ENCODE peak calls at places on chromosomes 12 and 14, in seven cellular contexts. One of them, this sample, is unnamed.
A peak's percentile ranks its signal among the peaks of the same experiment; 100 is the strongest.

GRCh38 chr12:27009926-27010325 is 4.3 kb downstream of the TM7SF3 start:
- DNase-seq in right cardiac atrium: no peak
- DNase-seq in stimulated activated CD4-positive, alpha-beta T cell treated with anti-CD3 and anti-CD28 coated beads, Interleukin-1b, Interleukin-23, amount 100 ng/mL, for 24 hours: no peak
- DNase-seq in NCI-H2081: no peak
- DNase-seq in A549: no peak
- DNase-seq in Ammon's horn: no peak
- DNase-seq in NCI-H1105 treated with DMSO at 0.1 percent for 48 hours: no peak
- DNase-seq in this sample: no peak

GRCh38 chr14:33835677-33836076 is 115.2 kb downstream of the EGLN3 start:
- DNase-seq in right cardiac atrium: no peak
- DNase-seq in NCI-H1105 treated with DMSO at 0.1 percent for 48 hours: no peak
- DNase-seq in NCI-H2081: no peak
- DNase-seq in A549: no peak
- DNase-seq in stimulated activated CD4-positive, alpha-beta T cell treated with anti-CD3 and anti-CD28 coated beads, Interleukin-1b, Interleukin-23, amount 100 ng/mL, for 24 hours: no peak
- DNase-seq in Ammon's horn: no peak
- DNase-seq in this sample: no peak

GRCh38 chr12:14157129-14157747 is 175.8 kb upstream of the GRIN2B start:
- DNase-seq in NCI-H2081: no peak
- DNase-seq in NCI-H1105 treated with DMSO at 0.1 percent for 48 hours: peak; percentile 32
- DNase-seq in right cardiac atrium: no peak
- DNase-seq in Ammon's horn: no peak
- DNase-seq in stimulated activated CD4-positive, alpha-beta T cell treated with anti-CD3 and anti-CD28 coated beads, Interleukin-1b, Interleukin-23, amount 100 ng/mL, for 24 hours: no peak
- DNase-seq in A549: no peak
- DNase-seq in this sample: no peak

GRCh38 chr12:91777268-91777997 is 368.2 kb downstream of the BTG1 start:
- DNase-seq in right cardiac atrium: no peak
- DNase-seq in stimulated activated CD4-positive, alpha-beta T cell treated with anti-CD3 and anti-CD28 coated beads, Interleukin-1b, Interleukin-23, amount 100 ng/mL, for 24 hours: no peak
- DNase-seq in Ammon's horn: no peak
- DNase-seq in NCI-H1105 treated with DMSO at 0.1 percent for 48 hours: no peak
- DNase-seq in NCI-H2081: no peak
- DNase-seq in A549: peak; percentile 68
- DNase-seq in this sample: no peak

GRCh38 chr12:131345521-131346436 is 365.1 kb upstream of the SFSWAP start:
- DNase-seq in right cardiac atrium: no peak
- DNase-seq in NCI-H1105 treated with DMSO at 0.1 percent for 48 hours: no peak
- DNase-seq in NCI-H2081: no peak
- DNase-seq in stimulated activated CD4-positive, alpha-beta T cell treated with anti-CD3 and anti-CD28 coated beads, Interleukin-1b, Interleukin-23, amount 100 ng/mL, for 24 hours: no peak
- DNase-seq in A549: no peak
- DNase-seq in Ammon's horn: no peak
- DNase-seq in this sample: no peak

GRCh38 chr12:80101126-80101525 is 1.8 kb downstream of the OTOGL start:
- DNase-seq in NCI-H2081: no peak
- DNase-seq in A549: no peak
- DNase-seq in right cardiac atrium: no peak
- DNase-seq in Ammon's horn: no peak
- DNase-seq in NCI-H1105 treated with DMSO at 0.1 percent for 48 hours: peak; percentile 47
- DNase-seq in stimulated activated CD4-positive, alpha-beta T cell treated with anti-CD3 and anti-CD28 coated beads, Interleukin-1b, Interleukin-23, amount 100 ng/mL, for 24 hours: no peak
- DNase-seq in this sample: no peak

GRCh38 chr12:92208613-92209121 is 63.0 kb upstream of the BTG1 start:
- DNase-seq in right cardiac atrium: no peak
- DNase-seq in NCI-H1105 treated with DMSO at 0.1 percent for 48 hours: no peak
- DNase-seq in stimulated activated CD4-positive, alpha-beta T cell treated with anti-CD3 and anti-CD28 coated beads, Interleukin-1b, Interleukin-23, amount 100 ng/mL, for 24 hours: no peak
- DNase-seq in A549: peak; percentile 70
- DNase-seq in Ammon's horn: peak; percentile 59
- DNase-seq in NCI-H2081: no peak
- DNase-seq in this sample: no peak

GRCh38 chr12:19482036-19482435 is 42.7 kb downstream of the AEBP2 start:
- DNase-seq in NCI-H2081: no peak
- DNase-seq in NCI-H1105 treated with DMSO at 0.1 percent for 48 hours: no peak
- DNase-seq in right cardiac atrium: no peak
- DNase-seq in A549: no peak
- DNase-seq in stimulated activated CD4-positive, alpha-beta T cell treated with anti-CD3 and anti-CD28 coated beads, Interleukin-1b, Interleukin-23, amount 100 ng/mL, for 24 hours: no peak
- DNase-seq in Ammon's horn: no peak
- DNase-seq in this sample: no peak

GRCh38 chr14:53399057-53399456 is 245.9 kb upstream of the DDHD1 start:
- DNase-seq in Ammon's horn: no peak
- DNase-seq in NCI-H1105 treated with DMSO at 0.1 percent for 48 hours: no peak
- DNase-seq in right cardiac atrium: no peak
- DNase-seq in A549: peak; percentile 24
- DNase-seq in NCI-H2081: no peak
- DNase-seq in stimulated activated CD4-positive, alpha-beta T cell treated with anti-CD3 and anti-CD28 coated beads, Interleukin-1b, Interleukin-23, amount 100 ng/mL, for 24 hours: no peak
- DNase-seq in this sample: no peak

GRCh38 chr14:103453791-103454190 is 68.6 kb downstream of the MARK3 start:
- DNase-seq in A549: no peak
- DNase-seq in stimulated activated CD4-positive, alpha-beta T cell treated with anti-CD3 and anti-CD28 coated beads, Interleukin-1b, Interleukin-23, amount 100 ng/mL, for 24 hours: no peak
- DNase-seq in Ammon's horn: no peak
- DNase-seq in right cardiac atrium: no peak
- DNase-seq in NCI-H1105 treated with DMSO at 0.1 percent for 48 hours: no peak
- DNase-seq in NCI-H2081: no peak
- DNase-seq in this sample: no peak

GRCh38 chr12:107590369-107591094 is 95.1 kb upstream of the PWP1 start:
- DNase-seq in stimulated activated CD4-positive, alpha-beta T cell treated with anti-CD3 and anti-CD28 coated beads, Interleukin-1b, Interleukin-23, amount 100 ng/mL, for 24 hours: no peak
- DNase-seq in A549: no peak
- DNase-seq in Ammon's horn: peak; percentile 42
- DNase-seq in NCI-H1105 treated with DMSO at 0.1 percent for 48 hours: no peak
- DNase-seq in NCI-H2081: no peak
- DNase-seq in right cardiac atrium: no peak
- DNase-seq in this sample: no peak

GRCh38 chr12:94795520-94795919 is 145.2 kb upstream of the TMCC3 start:
- DNase-seq in Ammon's horn: peak; percentile 17
- DNase-seq in right cardiac atrium: no peak
- DNase-seq in A549: peak; percentile 42
- DNase-seq in NCI-H2081: no peak
- DNase-seq in NCI-H1105 treated with DMSO at 0.1 percent for 48 hours: no peak
- DNase-seq in stimulated activated CD4-positive, alpha-beta T cell treated with anti-CD3 and anti-CD28 coated beads, Interleukin-1b, Interleukin-23, amount 100 ng/mL, for 24 hours: no peak
- DNase-seq in this sample: peak; percentile 7

GRCh38 chr12:117874842-117875434 is 93.9 kb downstream of the KSR2 start:
- DNase-seq in NCI-H2081: peak; percentile 43
- DNase-seq in Ammon's horn: peak; percentile 68
- DNase-seq in stimulated activated CD4-positive, alpha-beta T cell treated with anti-CD3 and anti-CD28 coated beads, Interleukin-1b, Interleukin-23, amount 100 ng/mL, for 24 hours: peak; percentile 68
- DNase-seq in NCI-H1105 treated with DMSO at 0.1 percent for 48 hours: peak; percentile 75
- DNase-seq in A549: peak; percentile 73
- DNase-seq in right cardiac atrium: peak; percentile 85
- DNase-seq in this sample: peak; percentile 17

GRCh38 chr12:89166525-89166934 is 185.8 kb downstream of the DUSP6 start:
- DNase-seq in NCI-H2081: no peak
- DNase-seq in Ammon's horn: no peak
- DNase-seq in A549: peak; percentile 36
- DNase-seq in stimulated activated CD4-positive, alpha-beta T cell treated with anti-CD3 and anti-CD28 coated beads, Interleukin-1b, Interleukin-23, amount 100 ng/mL, for 24 hours: no peak
- DNase-seq in NCI-H1105 treated with DMSO at 0.1 percent for 48 hours: no peak
- DNase-seq in right cardiac atrium: no peak
- DNase-seq in this sample: no peak

GRCh38 chr12:84822541-84822940 is 90.1 kb downstream of the SLC6A15 start:
- DNase-seq in stimulated activated CD4-positive, alpha-beta T cell treated with anti-CD3 and anti-CD28 coated beads, Interleukin-1b, Interleukin-23, amount 100 ng/mL, for 24 hours: no peak
- DNase-seq in A549: no peak
- DNase-seq in NCI-H1105 treated with DMSO at 0.1 percent for 48 hours: no peak
- DNase-seq in right cardiac atrium: no peak
- DNase-seq in Ammon's horn: no peak
- DNase-seq in NCI-H2081: no peak
- DNase-seq in this sample: no peak

GRCh38 chr12:15796493-15797141 is 7.4 kb upstream of the EPS8 start:
- DNase-seq in Ammon's horn: no peak
- DNase-seq in NCI-H2081: no peak
- DNase-seq in A549: peak; percentile 35
- DNase-seq in NCI-H1105 treated with DMSO at 0.1 percent for 48 hours: no peak
- DNase-seq in right cardiac atrium: no peak
- DNase-seq in stimulated activated CD4-positive, alpha-beta T cell treated with anti-CD3 and anti-CD28 coated beads, Interleukin-1b, Interleukin-23, amount 100 ng/mL, for 24 hours: no peak
- DNase-seq in this sample: no peak

GRCh38 chr14:31263485-31264133 is 56.0 kb upstream of the HECTD1 start:
- DNase-seq in stimulated activated CD4-positive, alpha-beta T cell treated with anti-CD3 and anti-CD28 coated beads, Interleukin-1b, Interleukin-23, amount 100 ng/mL, for 24 hours: no peak
- DNase-seq in Ammon's horn: peak; percentile 11
- DNase-seq in A549: peak; percentile 77
- DNase-seq in NCI-H1105 treated with DMSO at 0.1 percent for 48 hours: no peak
- DNase-seq in NCI-H2081: no peak
- DNase-seq in right cardiac atrium: no peak
- DNase-seq in this sample: no peak

GRCh38 chr12:117854339-117855012 is 114.3 kb downstream of the KSR2 start:
- DNase-seq in Ammon's horn: peak; percentile 64
- DNase-seq in A549: peak; percentile 84
- DNase-seq in NCI-H1105 treated with DMSO at 0.1 percent for 48 hours: peak; percentile 69
- DNase-seq in NCI-H2081: peak; percentile 50
- DNase-seq in right cardiac atrium: no peak
- DNase-seq in stimulated activated CD4-positive, alpha-beta T cell treated with anti-CD3 and anti-CD28 coated beads, Interleukin-1b, Interleukin-23, amount 100 ng/mL, for 24 hours: no peak
- DNase-seq in this sample: peak; percentile 39

GRCh38 chr12:6295187-6295811 is 15.2 kb upstream of the PLEKHG6 start:
- DNase-seq in right cardiac atrium: no peak
- DNase-seq in NCI-H2081: no peak
- DNase-seq in A549: peak; percentile 97
- DNase-seq in NCI-H1105 treated with DMSO at 0.1 percent for 48 hours: no peak
- DNase-seq in Ammon's horn: no peak
- DNase-seq in stimulated activated CD4-positive, alpha-beta T cell treated with anti-CD3 and anti-CD28 coated beads, Interleukin-1b, Interleukin-23, amount 100 ng/mL, for 24 hours: no peak
- DNase-seq in this sample: peak; percentile 19

GRCh38 chr12:25691865-25692114 is 138.7 kb upstream of the LMNTD1 start:
- DNase-seq in Ammon's horn: no peak
- DNase-seq in A549: no peak
- DNase-seq in NCI-H1105 treated with DMSO at 0.1 percent for 48 hours: no peak
- DNase-seq in stimulated activated CD4-positive, alpha-beta T cell treated with anti-CD3 and anti-CD28 coated beads, Interleukin-1b, Interleukin-23, amount 100 ng/mL, for 24 hours: no peak
- DNase-seq in NCI-H2081: no peak
- DNase-seq in right cardiac atrium: no peak
- DNase-seq in this sample: no peak

GRCh38 chr12:49040364-49040855 is 20.2 kb downstream of the KMT2D start:
- DNase-seq in Ammon's horn: no peak
- DNase-seq in stimulated activated CD4-positive, alpha-beta T cell treated with anti-CD3 and anti-CD28 coated beads, Interleukin-1b, Interleukin-23, amount 100 ng/mL, for 24 hours: no peak
- DNase-seq in right cardiac atrium: peak; percentile 39
- DNase-seq in A549: no peak
- DNase-seq in NCI-H1105 treated with DMSO at 0.1 percent for 48 hours: no peak
- DNase-seq in NCI-H2081: no peak
- DNase-seq in this sample: no peak

This sample was measured in LNCaP clone FGC.